ENCODE peak calls at places on chromosomes 13 and 19, in four cellular contexts. A is BE2C, I is lower lobe of right lung, C is omental fat pad. N is an unnamed sample.

GRCh38 chr13:20474515-20474914 is 51.1 kb downstream of the CRYL1 start:
- DNase-seq in A (no peak), I (no peak), C (no peak), N (no peak)

GRCh38 chr13:49356224-49356623 is 87.6 kb downstream of the CAB39L start:
- DNase-seq in A (no peak), I (no peak), C (no peak), N (no peak)

GRCh38 chr13:94056362-94056990 is 423.0 kb downstream of the DCT start:
- DNase-seq in A (peak; percentile 30), I (no peak), C (no peak), N (no peak)

GRCh38 chr13:113859311-113860050 is 4.4 kb downstream of the GAS6 start:
- DNase-seq in A (no peak), I (no peak), C (no peak), N (no peak)

GRCh38 chr13:38769526-38769925 is 82.6 kb downstream of the FREM2 start:
- DNase-seq in A (no peak), I (no peak), C (no peak), N (no peak)

GRCh38 chr13:33556828-33557227 is 261.1 kb upstream of the RFC3 start:
- DNase-seq in A (no peak), I (no peak), C (no peak), N (no peak)

GRCh38 chr13:113407531-113408393 is 43.8 kb upstream of the GRTP1 start:
- DNase-seq in A (no peak), I (no peak), C (no peak), N (no peak)

GRCh38 chr13:111007209-111007608 is 92.3 kb upstream of the ANKRD10 start:
- DNase-seq in A (no peak), I (no peak), C (no peak), N (no peak)

GRCh38 chr13:37602743-37603381 is 4.3 kb upstream of the POSTN start:
- DNase-seq in A (no peak), I (no peak), C (no peak), N (no peak)

GRCh38 chr13:103031332-103031873 is 34.8 kb downstream of the SLC10A2 start:
- DNase-seq in A (no peak), I (no peak), C (no peak), N (no peak)

GRCh38 chr13:21911916-21912315 is 241.0 kb downstream of the FGF9 start:
- DNase-seq in A (no peak), I (no peak), C (no peak), N (no peak)

GRCh38 chr13:44843403-44843802 is 145.9 kb downstream of the NUFIP1 start:
- DNase-seq in A (no peak), I (no peak), C (no peak), N (no peak)

GRCh38 chr13:41462427-41462826 is 5.1 kb downstream of the RGCC start:
- DNase-seq in A (no peak), I (no peak), C (no peak), N (no peak)

GRCh38 chr13:44815507-44816074 is 173.7 kb downstream of the NUFIP1 start:
- DNase-seq in A (no peak), I (peak; percentile 45), C (peak; percentile 27), N (no peak)

GRCh38 chr13:104740616-104741222 is 1674.5 kb upstream of the SLC10A2 start:
- DNase-seq in A (peak; percentile 73), I (no peak), C (no peak), N (peak; percentile 43)

GRCh38 chr13:27909378-27909777 is 10.4 kb upstream of the PDX1 start:
- DNase-seq in A (no peak), I (no peak), C (no peak), N (no peak)

GRCh38 chr13:109610517-109610916 is 175.9 kb downstream of the IRS2 start:
- DNase-seq in A (peak; percentile 61), I (peak; percentile 69), C (no peak), N (no peak)

GRCh38 chr13:106407338-106407737 is 128.1 kb downstream of the EFNB2 start:
- DNase-seq in A (no peak), I (no peak), C (no peak), N (no peak)

GRCh38 chr13:45068036-45069001 is 52.0 kb upstream of the GTF2F2 start:
- DNase-seq in A (no peak), I (no peak), C (no peak), N (no peak)

GRCh38 chr13:112651750-112652511 is 37.9 kb upstream of the ATP11A start:
- DNase-seq in A (peak; percentile 43), I (peak; percentile 32), C (no peak), N (peak; percentile 40)

GRCh38 chr19:35937345-35938281 is 1.4 kb downstream of the LRFN3 start:
- DNase-seq in A (no peak), I (no peak), C (no peak), N (no peak)

GRCh38 chr19:47074621-47075020 is 26.2 kb upstream of the TMEM160 start:
- DNase-seq in A (no peak), I (no peak), C (no peak), N (no peak)

GRCh38 chr13:31046711-31047279 is 114.3 kb downstream of the TEX26 start:
- DNase-seq in A (peak; percentile 90), I (no peak), C (no peak), N (peak; percentile 34)

GRCh38 chr19:12113121-12113520 is 27.0 kb downstream of the ZNF20 start:
- DNase-seq in A (no peak), I (no peak), C (no peak), N (no peak)

GRCh38 chr13:75173457-75174356 is 308.3 kb downstream of the TBC1D4 start:
- DNase-seq in A (no peak), I (no peak), C (no peak), N (no peak)

GRCh38 chr13:78608254-78608704 is 4.9 kb upstream of the POU4F1 start:
- DNase-seq in A (no peak), I (no peak), C (no peak), N (peak; percentile 32)

GRCh38 chr19:639251-640155 is at the start of gene FGF22:
- DNase-seq in A (peak; percentile 98), I (peak; percentile 93), C (peak; percentile 82), N (peak; percentile 98)

GRCh38 chr13:40460116-40460515 is 206.3 kb downstream of the FOXO1 start:
- DNase-seq in A (no peak), I (no peak), C (no peak), N (no peak)

GRCh38 chr13:40456397-40456958 is 210.0 kb downstream of the FOXO1 start:
- DNase-seq in A (no peak), I (no peak), C (no peak), N (no peak)

GRCh38 chr13:40456979-40457553 is 209.4 kb downstream of the FOXO1 start:
- DNase-seq in A (no peak), I (no peak), C (no peak), N (no peak)

GRCh38 chr13:40458283-40459031 is 208.0 kb downstream of the FOXO1 start:
- DNase-seq in A (no peak), I (no peak), C (no peak), N (no peak)

DNA sequence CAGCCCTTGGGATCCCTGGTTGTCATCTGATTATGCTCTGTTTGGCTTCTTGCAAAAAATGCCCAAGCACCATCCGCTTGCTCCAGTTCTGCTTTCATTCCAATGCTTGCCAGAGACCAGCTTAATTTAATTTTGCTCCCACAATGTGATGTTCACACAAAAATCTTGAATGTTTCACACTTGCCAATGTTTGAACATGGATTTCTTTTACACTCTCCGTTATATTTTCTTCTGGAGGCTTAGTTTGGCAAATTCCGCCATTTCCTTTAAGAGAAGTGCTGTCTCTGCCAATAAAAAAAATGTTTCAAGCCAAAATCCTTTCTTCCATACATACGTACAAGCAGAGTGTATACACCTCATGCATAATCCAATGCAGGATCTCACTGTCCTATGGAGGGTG is 208.6 kb downstream of the FOXO1 start:
- DNase-seq in A (no peak), I (no peak), C (no peak), N (no peak)
- TF ChIP-seq CTCF in A (no peak), I (no peak), C (no peak), N (no peak)

GRCh38 chr19:41244117-41244516 is 20.1 kb upstream of the HNRNPUL1 start:
- DNase-seq in A (no peak), I (no peak), C (no peak), N (no peak)

GRCh38 chr19:41249707-41250423 is 14.3 kb upstream of the HNRNPUL1 start:
- DNase-seq in A (no peak), I (no peak), C (no peak), N (no peak)

GRCh38 chr19:41245779-41246297 is 18.3 kb upstream of the HNRNPUL1 start:
- DNase-seq in A (no peak), I (no peak), C (no peak), N (no peak)

GRCh38 chr19:41253660-41254059 is 10.5 kb upstream of the HNRNPUL1 start:
- DNase-seq in A (no peak), I (no peak), C (no peak), N (no peak)

DNA sequence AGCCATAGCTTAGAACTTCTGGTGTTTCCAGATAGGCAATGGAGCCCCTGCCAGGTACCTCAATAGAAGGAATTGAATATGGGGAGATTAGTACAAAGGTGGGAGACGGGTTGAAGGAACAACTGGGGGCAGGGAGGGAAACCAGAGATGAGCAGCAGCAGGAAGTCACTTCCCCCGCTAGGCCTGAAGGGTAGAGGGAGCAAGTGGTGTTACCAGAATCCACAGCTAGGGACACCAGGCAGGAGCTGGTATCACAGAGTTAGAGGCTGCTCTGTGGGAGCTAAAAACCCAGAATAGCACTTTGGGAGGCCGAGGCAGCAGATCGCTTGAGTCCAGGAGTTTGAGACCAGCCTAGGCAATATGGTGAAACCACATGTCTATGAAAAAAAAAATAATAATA is 15.3 kb upstream of the HNRNPUL1 start:
- DNase-seq in A (no peak), I (no peak), C (no peak), N (no peak)
- TF ChIP-seq CTCF in A (no peak), I (no peak), C (no peak), N (no peak)

DNA sequence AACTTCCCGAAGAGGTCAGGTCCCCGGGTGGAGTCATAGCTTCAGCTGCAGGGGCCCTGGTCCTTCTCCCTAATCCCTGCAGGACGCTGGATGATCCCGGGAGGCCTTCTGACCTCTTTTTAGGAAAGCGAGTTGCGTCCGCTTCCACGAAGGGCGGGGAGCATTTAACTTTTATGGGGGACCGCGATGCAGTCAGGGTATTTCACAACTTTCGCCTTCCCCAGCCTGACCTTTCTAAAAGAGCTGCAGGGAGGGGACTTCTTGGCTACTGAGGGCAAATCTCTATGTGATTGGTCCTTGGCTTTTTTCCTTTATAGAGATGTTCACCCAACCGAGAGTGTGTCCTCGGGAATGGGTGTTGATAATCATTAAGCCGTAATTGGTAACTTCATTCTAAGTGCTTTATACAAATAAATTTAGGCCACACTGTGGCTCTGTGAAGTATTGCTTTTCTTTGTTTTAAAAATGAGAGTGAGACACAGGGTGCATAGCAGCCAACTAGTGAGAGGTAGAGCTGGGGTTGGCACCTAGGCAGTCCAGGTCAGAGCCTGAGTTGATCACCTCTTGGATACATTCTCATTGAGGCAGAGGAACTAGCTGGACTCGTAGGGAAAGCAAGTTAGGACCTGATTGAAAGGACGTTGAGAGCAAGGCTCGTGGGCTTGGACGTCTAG is 841 bp downstream of the ZNF230 start:
- DNase-seq in A (no peak), I (peak; percentile 45), C (no peak), N (no peak)
- TF ChIP-seq CTCF in A (no peak), I (no peak), C (no peak), N (no peak)

GRCh38 chr13:23140492-23140891 is 40.3 kb upstream of the SGCG start:
- DNase-seq in A (no peak), I (no peak), C (no peak), N (no peak)

GRCh38 chr13:23129329-23129728 is 51.5 kb upstream of the SGCG start:
- DNase-seq in A (no peak), I (no peak), C (no peak), N (no peak)

DNA sequence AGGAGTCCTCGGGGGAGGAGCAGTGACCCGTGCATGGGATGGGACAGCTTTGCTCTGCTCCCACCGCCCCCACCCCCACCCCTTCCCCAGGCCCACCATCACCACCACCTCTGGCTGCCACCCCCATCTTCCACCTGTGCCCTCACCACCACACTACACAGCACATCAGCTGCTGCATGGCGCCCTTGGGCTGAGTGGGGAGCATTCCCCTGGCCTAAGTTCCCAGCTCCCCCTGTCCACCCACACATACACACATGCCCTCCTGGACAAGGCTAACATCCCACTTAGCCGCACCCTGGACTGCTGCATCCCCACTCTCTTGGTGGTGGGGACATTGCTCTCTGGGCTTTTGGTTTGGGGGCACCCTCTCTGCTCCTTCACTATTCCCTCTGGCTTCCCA is 46.2 kb upstream of the SGCG start:
- DNase-seq in A (no peak), I (no peak), C (no peak), N (no peak)
- TF ChIP-seq CTCF in A (no peak), I (no peak), C (no peak), N (no peak)